ENCODE peak calls at places on chromosomes 1 and 21, in five cellular contexts. One of them, this sample, is unnamed.

GRCh38 chr21:37582613-37583012 is 216.0 kb downstream of the DYRK1A start:
- DNase-seq in stimulated activated CD8-positive, alpha-beta memory T cell treated with anti-CD3 and anti-CD28 coated beads, Interleukin-15, amount 100 ng/mL, for 1 hour: no peak
- DNase-seq in cardiac fibroblast: peak
- DNase-seq in T-helper 9 cell: no peak
- DNase-seq in midbrain: no peak
- DNase-seq in this sample: peak

GRCh38 chr1:97192872-97193572 is 471.4 kb downstream of the PTBP2 start:
- DNase-seq in stimulated activated CD8-positive, alpha-beta memory T cell treated with anti-CD3 and anti-CD28 coated beads, Interleukin-15, amount 100 ng/mL, for 1 hour: no peak
- DNase-seq in cardiac fibroblast: peak
- DNase-seq in T-helper 9 cell: no peak
- DNase-seq in midbrain: no peak
- DNase-seq in this sample: no peak

GRCh38 chr1:245129321-245129720 is 25.5 kb upstream of the KIF26B start:
- DNase-seq in stimulated activated CD8-positive, alpha-beta memory T cell treated with anti-CD3 and anti-CD28 coated beads, Interleukin-15, amount 100 ng/mL, for 1 hour: no peak
- DNase-seq in cardiac fibroblast: no peak
- DNase-seq in T-helper 9 cell: no peak
- DNase-seq in midbrain: no peak
- DNase-seq in this sample: peak

GRCh38 chr1:29636936-29637335 is 400.6 kb downstream of the PTPRU start:
- DNase-seq in stimulated activated CD8-positive, alpha-beta memory T cell treated with anti-CD3 and anti-CD28 coated beads, Interleukin-15, amount 100 ng/mL, for 1 hour: no peak
- DNase-seq in cardiac fibroblast: no peak
- DNase-seq in T-helper 9 cell: no peak
- DNase-seq in midbrain: no peak
- DNase-seq in this sample: no peak

GRCh38 chr1:107622975-107623374 is 342.0 kb downstream of the VAV3 start:
- DNase-seq in stimulated activated CD8-positive, alpha-beta memory T cell treated with anti-CD3 and anti-CD28 coated beads, Interleukin-15, amount 100 ng/mL, for 1 hour: no peak
- DNase-seq in cardiac fibroblast: no peak
- DNase-seq in T-helper 9 cell: no peak
- DNase-seq in midbrain: no peak
- DNase-seq in this sample: no peak

GRCh38 chr1:232385221-232385620 is 244.7 kb downstream of the SIPA1L2 start:
- DNase-seq in stimulated activated CD8-positive, alpha-beta memory T cell treated with anti-CD3 and anti-CD28 coated beads, Interleukin-15, amount 100 ng/mL, for 1 hour: no peak
- DNase-seq in cardiac fibroblast: peak
- DNase-seq in T-helper 9 cell: no peak
- DNase-seq in midbrain: no peak
- DNase-seq in this sample: no peak

GRCh38 chr1:183022202-183023145 is 746 bp upstream of the LAMC1 start:
- DNase-seq in stimulated activated CD8-positive, alpha-beta memory T cell treated with anti-CD3 and anti-CD28 coated beads, Interleukin-15, amount 100 ng/mL, for 1 hour: no peak
- DNase-seq in cardiac fibroblast: peak
- DNase-seq in T-helper 9 cell: no peak
- DNase-seq in midbrain: peak
- DNase-seq in this sample: peak

GRCh38 chr1:37887986-37888700 is 28.8 kb upstream of the MTF1 start:
- DNase-seq in stimulated activated CD8-positive, alpha-beta memory T cell treated with anti-CD3 and anti-CD28 coated beads, Interleukin-15, amount 100 ng/mL, for 1 hour: no peak
- DNase-seq in cardiac fibroblast: no peak
- DNase-seq in T-helper 9 cell: no peak
- DNase-seq in midbrain: no peak
- DNase-seq in this sample: no peak

GRCh38 chr21:39114871-39115658 is 68.2 kb downstream of the PSMG1 start:
- DNase-seq in stimulated activated CD8-positive, alpha-beta memory T cell treated with anti-CD3 and anti-CD28 coated beads, Interleukin-15, amount 100 ng/mL, for 1 hour: no peak
- DNase-seq in cardiac fibroblast: peak
- DNase-seq in T-helper 9 cell: no peak
- DNase-seq in midbrain: no peak
- DNase-seq in this sample: no peak